ENCODE peak calls at places on chromosomes 16 and 17, in ten cellular contexts. One of them, this sample, is unnamed. For H3K9me3, the result is how much of the 10 kb centered on the place peaks cover.

GRCh38 chr16:28192811-28193529 is 18.8 kb downstream of the XPO6 start:
- DNase-seq in effector memory CD4-positive, alpha-beta T cell: peak
- DNase-seq in heart left ventricle: no peak
- DNase-seq in pancreas: no peak
- DNase-seq in Karpas-422: peak
- DNase-seq in mucosa of descending colon: peak
- DNase-seq in aorta: no peak
- DNase-seq in heart right ventricle: no peak
- DNase-seq in prostate gland: no peak
- DNase-seq in adipocyte: no peak
- DNase-seq in this sample: peak

GRCh38 chr17:30217054-30217453 is 18.4 kb downstream of the SLC6A4 start:
- DNase-seq in effector memory CD4-positive, alpha-beta T cell: no peak
- DNase-seq in heart left ventricle: no peak
- DNase-seq in pancreas: no peak
- DNase-seq in Karpas-422: no peak
- DNase-seq in mucosa of descending colon: no peak
- DNase-seq in aorta: no peak
- DNase-seq in heart right ventricle: no peak
- DNase-seq in prostate gland: no peak
- DNase-seq in adipocyte: no peak
- DNase-seq in this sample: no peak

GRCh38 chr17:36600936-36601302 is 464 bp upstream of the MRM1 start:
- DNase-seq in effector memory CD4-positive, alpha-beta T cell: no peak
- DNase-seq in heart left ventricle: no peak
- DNase-seq in pancreas: no peak
- DNase-seq in Karpas-422: no peak
- DNase-seq in mucosa of descending colon: no peak
- DNase-seq in aorta: no peak
- DNase-seq in heart right ventricle: no peak
- DNase-seq in prostate gland: no peak
- DNase-seq in adipocyte: no peak
- DNase-seq in this sample: no peak

GRCh38 chr16:2147981-2148671 is at the start of gene RAB26:
- DNase-seq in effector memory CD4-positive, alpha-beta T cell: peak
- DNase-seq in heart left ventricle: peak
- DNase-seq in pancreas: peak
- DNase-seq in Karpas-422: peak
- DNase-seq in mucosa of descending colon: peak
- DNase-seq in aorta: peak
- DNase-seq in heart right ventricle: peak
- DNase-seq in prostate gland: peak
- DNase-seq in adipocyte: peak
- DNase-seq in this sample: peak

GRCh38 chr17:21376835-21377690 is 906 bp downstream of the KCNJ12 start:
- DNase-seq in effector memory CD4-positive, alpha-beta T cell: no peak
- DNase-seq in heart left ventricle: no peak
- DNase-seq in pancreas: no peak
- DNase-seq in Karpas-422: no peak
- DNase-seq in mucosa of descending colon: no peak
- DNase-seq in aorta: no peak
- DNase-seq in heart right ventricle: peak
- DNase-seq in prostate gland: no peak
- DNase-seq in adipocyte: peak
- DNase-seq in this sample: no peak

GRCh38 chr17:74262601-74263000 is 11.4 kb upstream of the DNAI2 start:
- DNase-seq in effector memory CD4-positive, alpha-beta T cell: no peak
- DNase-seq in heart left ventricle: no peak
- DNase-seq in pancreas: no peak
- DNase-seq in Karpas-422: no peak
- DNase-seq in mucosa of descending colon: no peak
- DNase-seq in aorta: no peak
- DNase-seq in heart right ventricle: no peak
- DNase-seq in prostate gland: no peak
- DNase-seq in adipocyte: no peak
- DNase-seq in this sample: no peak

GRCh38 chr17:51951737-51952136 is 206.8 kb downstream of the CA10 start:
- DNase-seq in effector memory CD4-positive, alpha-beta T cell: no peak
- DNase-seq in heart left ventricle: no peak
- DNase-seq in pancreas: no peak
- DNase-seq in Karpas-422: no peak
- DNase-seq in mucosa of descending colon: no peak
- DNase-seq in aorta: no peak
- DNase-seq in heart right ventricle: no peak
- DNase-seq in prostate gland: no peak
- DNase-seq in adipocyte: no peak
- DNase-seq in this sample: no peak

GRCh38 chr16:56662357-56663354 is 4.9 kb downstream of the MT1F start:
- DNase-seq in effector memory CD4-positive, alpha-beta T cell: no peak
- DNase-seq in heart left ventricle: no peak
- DNase-seq in pancreas: no peak
- DNase-seq in Karpas-422: no peak
- DNase-seq in mucosa of descending colon: no peak
- DNase-seq in aorta: no peak
- DNase-seq in heart right ventricle: no peak
- DNase-seq in prostate gland: no peak
- DNase-seq in adipocyte: no peak
- DNase-seq in this sample: no peak

GRCh38 chr17:37361543-37361942 is 14.2 kb upstream of the C17orf78 start:
- DNase-seq in effector memory CD4-positive, alpha-beta T cell: no peak
- DNase-seq in heart left ventricle: no peak
- DNase-seq in pancreas: no peak
- DNase-seq in Karpas-422: no peak
- DNase-seq in mucosa of descending colon: no peak
- DNase-seq in aorta: no peak
- DNase-seq in heart right ventricle: no peak
- DNase-seq in prostate gland: peak
- DNase-seq in adipocyte: no peak
- DNase-seq in this sample: no peak

GRCh38 chr16:86337581-86338402 is 172.5 kb upstream of the FOXF1 start:
- DNase-seq in effector memory CD4-positive, alpha-beta T cell: no peak
- DNase-seq in heart left ventricle: no peak
- DNase-seq in pancreas: no peak
- DNase-seq in Karpas-422: no peak
- DNase-seq in mucosa of descending colon: no peak
- DNase-seq in aorta: no peak
- DNase-seq in heart right ventricle: no peak
- DNase-seq in prostate gland: no peak
- DNase-seq in adipocyte: no peak
- DNase-seq in this sample: no peak

GRCh38 chr17:58052951-58053715 is 30.1 kb upstream of the DYNLL2 start:
- DNase-seq in effector memory CD4-positive, alpha-beta T cell: no peak
- DNase-seq in heart left ventricle: no peak
- DNase-seq in pancreas: no peak
- DNase-seq in Karpas-422: no peak
- DNase-seq in mucosa of descending colon: no peak
- DNase-seq in aorta: no peak
- DNase-seq in heart right ventricle: no peak
- DNase-seq in prostate gland: no peak
- DNase-seq in adipocyte: no peak
- DNase-seq in this sample: no peak

GRCh38 chr17:78935419-78936323 is 10.5 kb upstream of the TIMP2 start:
- DNase-seq in effector memory CD4-positive, alpha-beta T cell: no peak
- DNase-seq in heart left ventricle: peak
- DNase-seq in pancreas: no peak
- DNase-seq in Karpas-422: no peak
- DNase-seq in mucosa of descending colon: no peak
- DNase-seq in aorta: peak
- DNase-seq in heart right ventricle: peak
- DNase-seq in prostate gland: no peak
- DNase-seq in adipocyte: peak
- DNase-seq in this sample: no peak

GRCh38 chr16:53995378-53995777 is 291.2 kb downstream of the IRX3 start:
- DNase-seq in effector memory CD4-positive, alpha-beta T cell: no peak
- DNase-seq in heart left ventricle: no peak
- DNase-seq in pancreas: no peak
- DNase-seq in Karpas-422: no peak
- DNase-seq in mucosa of descending colon: no peak
- DNase-seq in aorta: no peak
- DNase-seq in heart right ventricle: no peak
- DNase-seq in prostate gland: no peak
- DNase-seq in adipocyte: no peak
- DNase-seq in this sample: no peak

GRCh38 chr16:3383045-3383448 is 17.8 kb downstream of the ZSCAN32 start:
- DNase-seq in effector memory CD4-positive, alpha-beta T cell: no peak
- DNase-seq in heart left ventricle: no peak
- DNase-seq in pancreas: no peak
- DNase-seq in Karpas-422: no peak
- DNase-seq in mucosa of descending colon: no peak
- DNase-seq in aorta: no peak
- DNase-seq in heart right ventricle: no peak
- DNase-seq in prostate gland: no peak
- DNase-seq in adipocyte: no peak
- DNase-seq in this sample: no peak
- H3K9me3 ChIP-seq in effector memory CD4-positive, alpha-beta T cell: half or more
- H3K9me3 ChIP-seq in heart left ventricle: under half
- H3K9me3 ChIP-seq in pancreas: under half
- H3K9me3 ChIP-seq in Karpas-422: under half
- H3K9me3 ChIP-seq in mucosa of descending colon: half or more
- H3K9me3 ChIP-seq in aorta: under half
- H3K9me3 ChIP-seq in heart right ventricle: half or more
- H3K9me3 ChIP-seq in prostate gland: under half
- H3K9me3 ChIP-seq in adipocyte: half or more
- H3K9me3 ChIP-seq in this sample: half or more

DNA sequence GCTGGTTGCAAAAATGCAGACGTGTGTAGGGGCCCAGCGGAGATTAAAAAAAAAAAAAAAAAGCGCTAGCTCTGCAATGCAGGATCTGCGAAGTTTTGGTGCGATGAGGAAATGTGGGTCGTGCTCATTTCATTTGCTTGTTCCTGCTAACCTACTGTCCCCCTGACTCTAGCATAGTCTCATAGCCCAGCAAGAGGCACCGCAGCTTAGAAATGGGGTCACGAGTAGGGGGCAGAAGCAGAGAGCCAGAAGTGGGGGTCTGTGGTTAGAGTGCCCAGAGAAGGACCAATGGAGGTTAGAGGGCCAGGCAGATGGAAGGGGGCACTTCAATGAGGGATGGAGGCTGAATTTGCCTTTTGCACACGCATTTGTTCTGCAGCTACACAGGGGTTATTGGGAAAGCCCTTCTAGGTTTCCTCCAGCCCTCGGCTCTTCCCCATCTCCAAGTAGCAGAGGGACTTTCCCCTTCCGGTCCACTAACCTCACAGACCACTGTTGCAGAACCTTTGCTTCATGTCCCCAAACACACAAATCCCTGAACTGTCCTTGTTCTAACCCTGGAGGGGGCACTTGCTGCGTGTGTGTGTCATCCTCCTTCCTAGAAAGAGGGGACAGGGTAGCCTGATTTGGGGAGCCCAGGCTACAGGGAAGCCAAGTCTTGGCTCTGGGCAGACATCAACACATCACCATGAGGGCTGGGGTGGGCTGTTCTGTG is 7.0 kb upstream of the NR1D1 start:
- DNase-seq in effector memory CD4-positive, alpha-beta T cell: no peak
- DNase-seq in heart left ventricle: peak
- DNase-seq in pancreas: no peak
- DNase-seq in Karpas-422: no peak
- DNase-seq in mucosa of descending colon: no peak
- DNase-seq in aorta: no peak
- DNase-seq in heart right ventricle: no peak
- DNase-seq in prostate gland: no peak
- DNase-seq in adipocyte: no peak
- DNase-seq in this sample: peak
- H3K9me3 ChIP-seq in effector memory CD4-positive, alpha-beta T cell: under half
- H3K9me3 ChIP-seq in heart left ventricle: under half
- H3K9me3 ChIP-seq in pancreas: under half
- H3K9me3 ChIP-seq in Karpas-422: under half
- H3K9me3 ChIP-seq in mucosa of descending colon: under half
- H3K9me3 ChIP-seq in aorta: under half
- H3K9me3 ChIP-seq in heart right ventricle: under half
- H3K9me3 ChIP-seq in prostate gland: under half
- H3K9me3 ChIP-seq in adipocyte: under half
- H3K9me3 ChIP-seq in this sample: under half

GRCh38 chr16:79790854-79791253 is 190.3 kb upstream of the MAF start:
- DNase-seq in effector memory CD4-positive, alpha-beta T cell: no peak
- DNase-seq in heart left ventricle: no peak
- DNase-seq in pancreas: no peak
- DNase-seq in Karpas-422: no peak
- DNase-seq in mucosa of descending colon: no peak
- DNase-seq in aorta: no peak
- DNase-seq in heart right ventricle: no peak
- DNase-seq in prostate gland: no peak
- DNase-seq in adipocyte: no peak
- DNase-seq in this sample: no peak
- H3K9me3 ChIP-seq in effector memory CD4-positive, alpha-beta T cell: under half
- H3K9me3 ChIP-seq in heart left ventricle: under half
- H3K9me3 ChIP-seq in pancreas: under half
- H3K9me3 ChIP-seq in Karpas-422: under half
- H3K9me3 ChIP-seq in mucosa of descending colon: under half
- H3K9me3 ChIP-seq in aorta: under half
- H3K9me3 ChIP-seq in heart right ventricle: under half
- H3K9me3 ChIP-seq in prostate gland: under half
- H3K9me3 ChIP-seq in adipocyte: under half
- H3K9me3 ChIP-seq in this sample: under half

GRCh38 chr16:35564148-35564547 is 2104.7 kb downstream of the TP53TG3F start:
- DNase-seq in effector memory CD4-positive, alpha-beta T cell: no peak
- DNase-seq in heart left ventricle: no peak
- DNase-seq in pancreas: no peak
- DNase-seq in Karpas-422: no peak
- DNase-seq in mucosa of descending colon: no peak
- DNase-seq in aorta: no peak
- DNase-seq in heart right ventricle: no peak
- DNase-seq in prostate gland: no peak
- DNase-seq in adipocyte: no peak
- DNase-seq in this sample: no peak

GRCh38 chr16:35561346-35561745 is 2101.9 kb downstream of the TP53TG3F start:
- DNase-seq in effector memory CD4-positive, alpha-beta T cell: no peak
- DNase-seq in heart left ventricle: no peak
- DNase-seq in pancreas: no peak
- DNase-seq in Karpas-422: no peak
- DNase-seq in mucosa of descending colon: no peak
- DNase-seq in aorta: no peak
- DNase-seq in heart right ventricle: no peak
- DNase-seq in prostate gland: no peak
- DNase-seq in adipocyte: no peak
- DNase-seq in this sample: no peak

GRCh38 chr16:35560637-35560984 is 2101.2 kb downstream of the TP53TG3F start:
- DNase-seq in effector memory CD4-positive, alpha-beta T cell: no peak
- DNase-seq in heart left ventricle: no peak
- DNase-seq in pancreas: no peak
- DNase-seq in Karpas-422: no peak
- DNase-seq in mucosa of descending colon: no peak
- DNase-seq in aorta: no peak
- DNase-seq in heart right ventricle: no peak
- DNase-seq in prostate gland: no peak
- DNase-seq in adipocyte: no peak
- DNase-seq in this sample: no peak

GRCh38 chr16:35562919-35563318 is 2103.5 kb downstream of the TP53TG3F start:
- DNase-seq in effector memory CD4-positive, alpha-beta T cell: no peak
- DNase-seq in heart left ventricle: no peak
- DNase-seq in pancreas: no peak
- DNase-seq in Karpas-422: no peak
- DNase-seq in mucosa of descending colon: no peak
- DNase-seq in aorta: no peak
- DNase-seq in heart right ventricle: no peak
- DNase-seq in prostate gland: no peak
- DNase-seq in adipocyte: no peak
- DNase-seq in this sample: no peak

DNA sequence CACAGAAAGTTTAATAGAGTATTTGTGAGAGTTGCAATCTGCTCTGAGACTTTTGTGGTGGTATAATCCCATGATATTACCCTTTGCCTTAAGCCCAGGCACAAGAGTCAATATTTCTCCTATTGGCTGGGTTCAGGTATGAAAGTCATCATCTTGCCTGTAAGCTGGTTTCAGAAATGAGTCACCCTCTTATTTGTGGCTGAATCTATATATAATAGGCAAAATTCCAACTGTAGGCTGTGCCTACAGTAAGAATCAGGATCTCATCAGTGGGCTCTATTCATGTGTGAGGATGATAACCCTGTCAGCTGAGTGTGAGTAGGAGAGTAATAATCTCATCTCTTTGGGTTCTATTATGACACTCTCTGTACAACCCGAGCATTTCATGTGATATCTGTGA is 2103.1 kb downstream of the TP53TG3F start:
- DNase-seq in effector memory CD4-positive, alpha-beta T cell: no peak
- DNase-seq in heart left ventricle: no peak
- DNase-seq in pancreas: no peak
- DNase-seq in Karpas-422: no peak
- DNase-seq in mucosa of descending colon: no peak
- DNase-seq in aorta: no peak
- DNase-seq in heart right ventricle: no peak
- DNase-seq in prostate gland: no peak
- DNase-seq in adipocyte: no peak
- DNase-seq in this sample: no peak
- H3K9me3 ChIP-seq in effector memory CD4-positive, alpha-beta T cell: under half
- H3K9me3 ChIP-seq in heart left ventricle: under half
- H3K9me3 ChIP-seq in pancreas: under half
- H3K9me3 ChIP-seq in Karpas-422: half or more
- H3K9me3 ChIP-seq in mucosa of descending colon: half or more
- H3K9me3 ChIP-seq in aorta: under half
- H3K9me3 ChIP-seq in heart right ventricle: under half
- H3K9me3 ChIP-seq in prostate gland: under half
- H3K9me3 ChIP-seq in adipocyte: under half
- H3K9me3 ChIP-seq in this sample: under half

This sample was measured in CD4-positive, alpha-beta memory T cell.